ENCODE peak calls at places on chromosomes 12 and 14, in ten cellular contexts. V is GM13977, T is progenitor cell of endocrine pancreas, H is coronary artery, J is HFF-Myc, L is left ventricle myocardium inferior, Y is breast epithelium, Q is fibroblast of mammary gland, W is GM10248, U is heart left ventricle. I is an unnamed sample.

GRCh38 chr14:88029500-88029899 is 24.6 kb downstream of the GPR65 start:
- DNase-seq in V (no peak), T (no peak), H (no peak), J (no peak), L (no peak), Y (no peak), Q (no peak), W (no peak), U (no peak), I (peak)

GRCh38 chr14:93023039-93023438 is 92.7 kb downstream of the ITPK1 start:
- DNase-seq in V (no peak), T (no peak), H (no peak), J (no peak), L (no peak), Y (no peak), Q (peak), W (no peak), U (no peak), I (peak)

GRCh38 chr12:50545213-50545612 is 40.4 kb downstream of the DIP2B start:
- DNase-seq in V (no peak), T (no peak), H (no peak), J (no peak), L (no peak), Y (no peak), Q (no peak), W (no peak), U (no peak), I (no peak)

GRCh38 chr12:12718382-12718761 is 1.2 kb downstream of the CDKN1B start:
- DNase-seq in V (no peak), T (no peak), H (no peak), J (no peak), L (no peak), Y (no peak), Q (no peak), W (no peak), U (no peak), I (peak)

GRCh38 chr12:111405856-111406473 is at the start of gene SH2B3:
- DNase-seq in V (no peak), T (no peak), H (no peak), J (no peak), L (no peak), Y (no peak), Q (peak), W (no peak), U (peak), I (peak)

GRCh38 chr14:88199882-88200281 is 123.2 kb downstream of the KCNK10 start:
- DNase-seq in V (no peak), T (no peak), H (no peak), J (no peak), L (no peak), Y (no peak), Q (no peak), W (no peak), U (no peak), I (no peak)

GRCh38 chr12:98916106-98916505 is 271.0 kb downstream of the APAF1 start:
- DNase-seq in V (no peak), T (no peak), H (no peak), J (no peak), L (no peak), Y (no peak), Q (peak), W (no peak), U (no peak), I (no peak)

GRCh38 chr12:106889950-106890626 is 65.6 kb upstream of the TMEM263 start:
- DNase-seq in V (no peak), T (no peak), H (no peak), J (no peak), L (no peak), Y (no peak), Q (no peak), W (no peak), U (no peak), I (no peak)

GRCh38 chr12:57127101-57127709 is 1.1 kb upstream of the LRP1 start:
- DNase-seq in V (no peak), T (peak), H (no peak), J (no peak), L (peak), Y (peak), Q (no peak), W (peak), U (peak), I (peak)

GRCh38 chr14:36271939-36272907 is 48.2 kb downstream of the MBIP start:
- DNase-seq in V (peak), T (no peak), H (no peak), J (no peak), L (no peak), Y (no peak), Q (peak), W (peak), U (no peak), I (peak)

GRCh38 chr12:120144215-120144614 is 27.7 kb upstream of the RAB35 start:
- DNase-seq in V (no peak), T (no peak), H (no peak), J (no peak), L (no peak), Y (no peak), Q (no peak), W (no peak), U (no peak), I (no peak)

GRCh38 chr14:54669759-54670630 is 103.1 kb downstream of the SAMD4A start:
- DNase-seq in V (no peak), T (no peak), H (no peak), J (no peak), L (no peak), Y (no peak), Q (peak), W (no peak), U (no peak), I (peak)

GRCh38 chr12:76346798-76347420 is 1.3 kb downstream of the BBS10 start:
- DNase-seq in V (no peak), T (no peak), H (no peak), J (peak), L (no peak), Y (no peak), Q (peak), W (peak), U (no peak), I (peak)

GRCh38 chr12:3681595-3681921 is 71.4 kb downstream of the CRACR2A start:
- DNase-seq in V (no peak), T (no peak), H (no peak), J (no peak), L (no peak), Y (no peak), Q (no peak), W (no peak), U (no peak), I (no peak)

GRCh38 chr12:54431911-54432814 is 13.1 kb upstream of the ITGA5 start:
- DNase-seq in V (no peak), T (no peak), H (peak), J (peak), L (peak), Y (no peak), Q (peak), W (no peak), U (peak), I (peak)

GRCh38 chr14:97977711-97978261 is 1180.6 kb downstream of the VRK1 start:
- DNase-seq in V (no peak), T (no peak), H (peak), J (no peak), L (peak), Y (peak), Q (peak), W (no peak), U (peak), I (peak)

GRCh38 chr14:52740751-52741150 is 10.8 kb downstream of the STYX start:
- DNase-seq in V (no peak), T (no peak), H (no peak), J (no peak), L (no peak), Y (no peak), Q (no peak), W (no peak), U (no peak), I (no peak)

GRCh38 chr12:16121953-16122352 is 155.5 kb downstream of the SLC15A5 start:
- DNase-seq in V (no peak), T (no peak), H (no peak), J (no peak), L (no peak), Y (no peak), Q (no peak), W (no peak), U (no peak), I (no peak)
- TF ChIP-seq CTCF in V (peak), T (no peak), H (no peak), J (no peak), L (no peak), Y (no peak), Q (no peak), W (no peak), U (no peak), I (no peak)

DNA sequence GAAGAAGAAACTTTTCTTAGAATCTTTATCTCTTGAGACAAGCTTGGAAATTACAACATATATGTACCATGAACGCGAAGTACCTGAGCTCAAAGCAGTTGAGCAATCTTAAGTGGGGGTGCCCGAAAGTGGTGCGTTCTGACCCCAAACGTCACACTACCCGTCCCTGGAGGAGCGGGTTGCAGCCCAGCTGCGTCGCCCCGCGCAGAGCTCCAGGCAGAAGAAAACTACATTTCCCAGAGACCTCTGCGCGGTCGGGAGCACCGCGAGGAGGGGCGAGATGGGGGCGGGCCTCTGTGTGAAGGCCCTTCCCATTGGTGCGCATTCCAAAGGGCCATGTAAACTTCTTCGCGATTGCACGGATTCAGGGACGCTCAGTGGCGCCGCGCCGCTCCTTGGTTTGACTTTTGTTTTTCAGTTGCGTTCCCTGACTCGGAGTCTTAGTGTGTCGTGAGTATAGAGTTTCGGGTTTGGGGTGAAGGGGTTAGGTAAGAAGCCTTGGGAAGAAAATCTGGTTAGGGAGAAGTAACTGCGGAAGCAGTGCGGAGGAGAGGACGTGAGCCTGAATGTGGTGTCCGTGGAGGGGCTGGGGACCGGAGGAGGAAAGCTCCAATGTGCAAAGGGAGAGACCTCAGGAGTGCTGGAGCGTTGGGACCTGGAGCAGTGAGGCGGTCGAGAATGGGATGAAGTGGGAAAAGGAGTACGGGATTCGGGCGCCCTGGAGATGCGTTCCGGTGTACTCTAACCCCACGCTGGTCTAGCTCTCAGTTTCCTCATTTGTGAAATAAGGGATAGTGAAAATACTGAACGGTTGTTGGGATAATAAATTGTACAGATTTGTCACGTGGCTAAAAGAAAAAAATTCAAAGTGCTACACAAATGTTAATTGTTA is at the start of gene CCDC77:
- DNase-seq in V (peak), T (peak), H (peak), J (peak), L (peak), Y (peak), Q (peak), W (peak), U (peak), I (peak)
- TF ChIP-seq CTCF in V (no peak), T (peak), H (no peak), J (peak), L (peak), Y (no peak), Q (peak), W (no peak), U (no peak), I (no peak)

DNA sequence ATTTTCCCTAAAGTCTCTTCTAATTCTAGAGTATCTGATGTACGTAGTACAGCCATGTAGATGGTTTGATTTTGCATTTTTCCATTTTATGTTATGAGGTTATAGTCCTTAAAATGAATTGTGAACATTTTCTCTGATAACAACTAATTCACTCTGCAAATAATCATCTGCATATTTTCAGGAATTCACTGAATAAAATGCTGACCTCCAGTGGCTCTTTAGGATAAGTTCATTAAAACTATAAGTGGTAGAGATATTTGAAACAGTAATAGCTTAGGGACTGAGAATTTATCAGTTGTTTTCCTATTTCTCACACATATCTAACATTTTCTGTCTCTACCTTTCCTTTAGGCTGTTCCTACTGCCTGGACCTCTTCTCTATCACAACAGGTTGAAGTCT is 4.4 kb downstream of the MSRB3 start:
- DNase-seq in V (no peak), T (no peak), H (no peak), J (no peak), L (no peak), Y (no peak), Q (no peak), W (no peak), U (no peak), I (no peak)
- TF ChIP-seq CTCF in V (no peak), T (no peak), H (no peak), J (no peak), L (no peak), Y (no peak), Q (peak), W (no peak), U (no peak), I (no peak)

GRCh38 chr12:18549598-18549997 is 188.2 kb downstream of the PLCZ1 start:
- DNase-seq in V (no peak), T (no peak), H (no peak), J (no peak), L (no peak), Y (no peak), Q (no peak), W (no peak), U (no peak), I (no peak)

GRCh38 chr12:18556081-18556645 is 181.6 kb downstream of the PLCZ1 start:
- DNase-seq in V (no peak), T (no peak), H (no peak), J (no peak), L (no peak), Y (no peak), Q (no peak), W (no peak), U (no peak), I (no peak)

GRCh38 chr12:18551703-18552102 is 186.1 kb downstream of the PLCZ1 start:
- DNase-seq in V (no peak), T (no peak), H (no peak), J (no peak), L (no peak), Y (no peak), Q (no peak), W (no peak), U (no peak), I (no peak)

GRCh38 chr12:18552829-18553228 is 185.0 kb downstream of the PLCZ1 start:
- DNase-seq in V (no peak), T (no peak), H (no peak), J (no peak), L (no peak), Y (no peak), Q (no peak), W (no peak), U (no peak), I (no peak)
- TF ChIP-seq CTCF in V (no peak), T (peak), H (no peak), J (no peak), L (peak), Y (no peak), Q (no peak), W (no peak), U (no peak), I (no peak)

DNA sequence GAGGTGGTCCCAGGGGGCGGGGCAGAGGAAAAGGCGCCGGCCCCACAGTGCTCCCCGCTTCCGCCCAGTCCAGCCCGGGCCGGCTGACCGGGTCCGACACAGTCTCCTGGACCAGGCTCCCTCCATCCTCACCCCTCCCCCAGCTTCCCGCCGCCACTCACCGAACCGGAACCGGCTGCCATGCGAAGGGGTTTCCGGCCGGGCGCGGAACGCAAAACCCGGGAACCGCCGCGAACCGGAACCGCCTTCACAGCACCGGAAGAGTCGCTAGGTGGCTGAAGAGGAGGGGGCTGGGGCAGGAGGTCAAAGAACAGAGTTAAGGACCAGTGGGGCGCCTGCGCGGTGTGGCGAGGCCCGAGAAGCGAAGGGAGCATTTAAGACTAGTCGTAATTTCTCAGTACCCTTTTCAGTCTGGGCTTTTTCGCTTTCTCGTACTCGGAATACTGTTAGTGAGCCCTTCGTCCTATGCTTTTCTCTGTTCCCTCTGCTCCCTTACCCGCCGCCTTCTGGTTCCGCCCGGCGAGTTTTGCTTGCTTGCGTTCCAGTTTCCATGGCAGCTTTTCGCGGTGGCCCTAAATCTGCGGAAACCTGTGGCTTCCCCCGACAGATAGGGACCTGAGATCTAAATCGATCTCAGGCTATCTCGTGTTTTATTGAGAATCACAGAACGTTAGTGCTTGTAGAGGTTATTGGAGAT is at the start of gene SENP1:
- DNase-seq in V (peak), T (peak), H (peak), J (peak), L (peak), Y (peak), Q (peak), W (peak), U (peak), I (peak)
- TF ChIP-seq CTCF in V (no peak), T (peak), H (no peak), J (no peak), L (peak), Y (no peak), Q (peak), W (no peak), U (no peak), I (no peak)

I was measured in activated CD8-positive, alpha-beta T cell treated with anti-CD3 and anti-CD28 coated beads for 36 hours.